ENCODE peak calls at places on chromosome 16, in six cellular contexts. W, V, U, R, I and N are unnamed samples. For H3K9me3, the result is how much of the 10 kb centered on the place peaks cover.

GRCh38 chr16:69193860-69194259 is 6.9 kb downstream of the SNTB2 start:
- DNase-seq in W (peak), V (no peak), U (no peak), R (peak), I (no peak), N (no peak)

GRCh38 chr16:57720142-57720575 is 15.4 kb upstream of the KATNB1 start:
- DNase-seq in W (peak), V (no peak), U (no peak), R (peak), I (peak), N (peak)

GRCh38 chr16:50622029-50622428 is 59.1 kb downstream of the SNX20 start:
- DNase-seq in W (no peak), V (no peak), U (no peak), R (no peak), I (no peak), N (no peak)

GRCh38 chr16:19898924-19899604 is 14.4 kb upstream of the GPRC5B start:
- DNase-seq in W (peak), V (peak), U (no peak), R (no peak), I (peak), N (peak)

GRCh38 chr16:4315185-4316102 is at the start of gene GLIS2:
- DNase-seq in W (peak), V (peak), U (no peak), R (peak), I (peak), N (no peak)

GRCh38 chr16:84911490-84912216 is 91.9 kb downstream of the CRISPLD2 start:
- DNase-seq in W (no peak), V (no peak), U (no peak), R (no peak), I (no peak), N (no peak)

GRCh38 chr16:554640-555413 is 5.4 kb upstream of the PRR35 start:
- DNase-seq in W (peak), V (no peak), U (no peak), R (peak), I (no peak), N (no peak)

GRCh38 chr16:27251561-27252205 is 16.9 kb downstream of the NSMCE1 start:
- DNase-seq in W (no peak), V (no peak), U (no peak), R (no peak), I (no peak), N (no peak)

GRCh38 chr16:35147556-35148504 is 1688.4 kb downstream of the TP53TG3F start:
- DNase-seq in W (no peak), V (no peak), U (no peak), R (no peak), I (no peak), N (no peak)

GRCh38 chr16:35150805-35151312 is 1691.4 kb downstream of the TP53TG3F start:
- DNase-seq in W (no peak), V (no peak), U (no peak), R (no peak), I (no peak), N (no peak)

GRCh38 chr16:35148748-35149147 is 1689.3 kb downstream of the TP53TG3F start:
- DNase-seq in W (no peak), V (no peak), U (no peak), R (no peak), I (no peak), N (no peak)

GRCh38 chr16:35152067-35152627 is 1692.7 kb downstream of the TP53TG3F start:
- DNase-seq in W (no peak), V (no peak), U (no peak), R (no peak), I (no peak), N (no peak)

DNA sequence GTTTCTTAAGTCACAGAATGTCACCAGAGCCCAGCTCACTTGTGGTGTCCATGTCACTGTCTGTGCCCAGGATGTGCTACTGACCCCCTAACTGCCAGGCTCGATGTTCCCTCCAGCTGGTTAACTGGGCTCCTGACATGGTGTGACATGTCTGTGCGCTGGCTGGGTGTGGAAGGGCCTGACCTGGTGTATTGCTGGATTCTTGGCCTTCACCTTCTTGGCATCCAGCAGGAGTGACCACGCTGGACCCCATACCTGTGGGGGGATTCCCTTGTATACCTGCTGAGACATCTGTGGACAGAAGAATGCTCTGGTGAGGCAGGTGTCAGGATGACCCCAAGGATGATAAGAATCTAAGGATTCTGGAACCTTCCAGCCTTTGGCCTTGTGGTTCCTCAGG is 1690.1 kb downstream of the TP53TG3F start:
- DNase-seq in W (no peak), V (no peak), U (no peak), R (no peak), I (no peak), N (no peak)
- H3K9me3 ChIP-seq in W (under half), V (under half), U (under half), R (under half), I (under half), N (under half)

GRCh38 chr16:78461087-78461486 is 361.6 kb downstream of the WWOX start:
- DNase-seq in W (no peak), V (no peak), U (no peak), R (no peak), I (no peak), N (no peak)
- H3K9ac ChIP-seq in W (no peak), V (no peak), U (no peak), R (no peak), I (no peak), N (no peak)

DNA sequence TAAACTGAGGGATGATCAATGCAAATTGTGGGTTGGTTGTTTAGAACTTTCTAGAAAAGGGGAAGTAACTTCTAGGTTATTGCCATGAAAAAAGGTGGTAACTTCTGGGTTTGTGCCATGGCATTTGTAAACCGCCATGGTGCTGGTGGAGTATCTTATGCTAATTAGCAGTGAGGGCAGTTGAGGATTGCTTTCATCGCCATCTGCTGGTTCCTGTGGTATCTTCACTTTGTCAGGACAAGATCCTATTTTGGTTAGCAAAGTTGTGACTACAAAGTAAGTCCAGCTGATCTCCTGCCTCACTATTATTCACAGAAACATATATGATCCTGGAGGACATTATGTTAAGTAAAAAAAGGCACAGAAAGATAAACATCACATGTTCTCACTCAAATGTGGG is 1332.3 kb downstream of the CDH11 start:
- DNase-seq in W (no peak), V (no peak), U (no peak), R (no peak), I (no peak), N (peak)
- H3K9me3 ChIP-seq in W (under half), V (under half), U (under half), R (under half), I (under half), N (under half)

GRCh38 chr16:55333690-55334089 is 9.7 kb downstream of the IRX6 start:
- DNase-seq in W (no peak), V (no peak), U (no peak), R (no peak), I (no peak), N (peak)

GRCh38 chr16:55329791-55330190 is 5.8 kb downstream of the IRX6 start:
- DNase-seq in W (no peak), V (no peak), U (no peak), R (no peak), I (peak), N (no peak)

GRCh38 chr16:55328611-55329569 is 4.9 kb downstream of the IRX6 start:
- DNase-seq in W (no peak), V (no peak), U (no peak), R (no peak), I (peak), N (peak)

GRCh38 chr16:55330726-55331647 is 7.0 kb downstream of the IRX6 start:
- DNase-seq in W (no peak), V (no peak), U (no peak), R (no peak), I (peak), N (no peak)

GRCh38 chr16:55331648-55332185 is 7.7 kb downstream of the IRX6 start:
- DNase-seq in W (no peak), V (no peak), U (no peak), R (no peak), I (no peak), N (no peak)
- H3K9ac ChIP-seq in W (no peak), V (peak), U (no peak), R (no peak), I (no peak), N (no peak)

GRCh38 chr16:88282221-88283041 is 100.3 kb upstream of the ZNF469 start:
- DNase-seq in W (no peak), V (no peak), U (no peak), R (no peak), I (no peak), N (no peak)
- H3K9me3 ChIP-seq in W (under half), V (under half), U (under half), R (under half), I (under half), N (under half)